ENCODE peak calls at places on chromosomes 6 and 20, in five cellular contexts. S is foreskin fibroblast, K is sigmoid colon, Y is fibroblast of villous mesenchyme, W is activated B cell treated with CpG ODN at 0.5 μM for 24 hours. T is an unnamed sample.

GRCh38 chr6:27478141-27478705 is 5.3 kb upstream of the ZNF184 start:
- DNase-seq in S (no peak), K (no peak), Y (peak), W (no peak), T (no peak)

GRCh38 chr20:31700747-31701146 is 21.9 kb downstream of the BCL2L1 start:
- DNase-seq in S (no peak), K (no peak), Y (no peak), W (no peak), T (no peak)

GRCh38 chr6:16409531-16410441 is 171.4 kb downstream of the GMPR start:
- DNase-seq in S (peak), K (peak), Y (peak), W (peak), T (peak)

GRCh38 chr6:149217466-149217888 is 100.0 kb upstream of the TAB2 start:
- DNase-seq in S (no peak), K (no peak), Y (no peak), W (no peak), T (no peak)

GRCh38 chr6:32085759-32086458 is 23.2 kb downstream of the TNXB start:
- DNase-seq in S (no peak), K (no peak), Y (no peak), W (no peak), T (no peak)

GRCh38 chr6:137700751-137701477 is 166.1 kb upstream of the TNFAIP3 start:
- DNase-seq in S (no peak), K (no peak), Y (peak), W (no peak), T (no peak)

GRCh38 chr6:157034433-157035230 is 257.5 kb downstream of the ARID1B start:
- DNase-seq in S (no peak), K (no peak), Y (peak), W (no peak), T (no peak)

GRCh38 chr6:45959534-45960195 is 56.0 kb downstream of the CLIC5 start:
- DNase-seq in S (no peak), K (no peak), Y (peak), W (no peak), T (no peak)

GRCh38 chr6:107800564-107801164 is 23.4 kb downstream of the SCML4 start:
- DNase-seq in S (no peak), K (no peak), Y (no peak), W (no peak), T (peak)

GRCh38 chr6:106101466-106101865 is 15.3 kb downstream of the PRDM1 start:
- DNase-seq in S (no peak), K (no peak), Y (no peak), W (no peak), T (no peak)

GRCh38 chr20:36644713-36645109 is 1.3 kb downstream of the SLA2 start:
- DNase-seq in S (no peak), K (no peak), Y (no peak), W (no peak), T (no peak)

GRCh38 chr6:38261626-38262025 is 378.1 kb downstream of the BTBD9 start:
- DNase-seq in S (no peak), K (no peak), Y (no peak), W (no peak), T (no peak)

GRCh38 chr6:135180458-135181332 is at the start of gene MYB:
- DNase-seq in S (peak), K (no peak), Y (peak), W (peak), T (peak)

GRCh38 chr20:32787168-32787567 is 25.0 kb downstream of the DNMT3B start:
- DNase-seq in S (no peak), K (no peak), Y (no peak), W (no peak), T (no peak)

GRCh38 chr6:140846518-140847277 is 1286.0 kb upstream of the GJE1 start:
- DNase-seq in S (peak), K (no peak), Y (peak), W (no peak), T (no peak)

GRCh38 chr6:17466707-17467106 is 73.3 kb downstream of the CAP2 start:
- DNase-seq in S (no peak), K (no peak), Y (no peak), W (no peak), T (no peak)

GRCh38 chr6:85462673-85463072 is 12.8 kb downstream of the NT5E start:
- DNase-seq in S (no peak), K (no peak), Y (no peak), W (no peak), T (no peak)

GRCh38 chr6:4107873-4108272 is 27.5 kb downstream of the ECI2 start:
- DNase-seq in S (no peak), K (no peak), Y (no peak), W (no peak), T (no peak)

GRCh38 chr6:167956983-167957492 is 40.4 kb upstream of the KIF25 start:
- DNase-seq in S (peak), K (no peak), Y (no peak), W (no peak), T (no peak)

GRCh38 chr6:67131827-67132226 is 1424.8 kb upstream of the EYS start:
- DNase-seq in S (no peak), K (no peak), Y (no peak), W (no peak), T (peak)

GRCh38 chr20:15100506-15101160 is 763.2 kb upstream of the FLRT3 start:
- DNase-seq in S (no peak), K (no peak), Y (no peak), W (no peak), T (no peak)

GRCh38 chr6:161109366-161109765 is 117.8 kb downstream of the MAP3K4 start:
- DNase-seq in S (no peak), K (no peak), Y (no peak), W (no peak), T (no peak)

GRCh38 chr20:49287555-49288249 is 9.8 kb upstream of the ZNFX1 start:
- DNase-seq in S (no peak), K (no peak), Y (peak), W (no peak), T (peak)

GRCh38 chr20:53220482-53221307 is 248.5 kb downstream of the TSHZ2 start:
- DNase-seq in S (no peak), K (no peak), Y (no peak), W (no peak), T (no peak)

GRCh38 chr6:77825204-77825603 is 172.4 kb downstream of the MEI4 start:
- DNase-seq in S (no peak), K (no peak), Y (no peak), W (no peak), T (no peak)

GRCh38 chr6:20028143-20028542 is 184.1 kb downstream of the MBOAT1 start:
- DNase-seq in S (no peak), K (no peak), Y (no peak), W (no peak), T (no peak)

GRCh38 chr6:18122128-18123093 is at the start of gene NHLRC1:
- DNase-seq in S (peak), K (peak), Y (peak), W (peak), T (peak)

GRCh38 chr6:106609699-106610098 is 19.6 kb downstream of the RTN4IP1 start:
- DNase-seq in S (no peak), K (no peak), Y (no peak), W (no peak), T (peak)

GRCh38 chr6:134822920-134823430 is 126.9 kb downstream of the ALDH8A1 start:
- DNase-seq in S (peak), K (no peak), Y (peak), W (no peak), T (peak)

GRCh38 chr20:50144362-50144761 is 9.2 kb downstream of the PEDS1 start:
- DNase-seq in S (peak), K (peak), Y (peak), W (no peak), T (no peak)

GRCh38 chr20:10646006-10646405 is 27.8 kb downstream of the JAG1 start:
- DNase-seq in S (no peak), K (no peak), Y (no peak), W (no peak), T (no peak)

GRCh38 chr20:61773081-61773631 is 292.5 kb downstream of the TAF4 start:
- DNase-seq in S (no peak), K (peak), Y (no peak), W (no peak), T (no peak)

GRCh38 chr20:54268941-54269340 is 61.1 kb downstream of the PFDN4 start:
- DNase-seq in S (no peak), K (no peak), Y (no peak), W (no peak), T (peak)

GRCh38 chr6:136517582-136517981 is 32.6 kb downstream of the MAP7 start:
- DNase-seq in S (no peak), K (no peak), Y (no peak), W (no peak), T (no peak)

GRCh38 chr6:108562503-108562993 is 1.8 kb downstream of the FOXO3 start:
- DNase-seq in S (peak), K (peak), Y (peak), W (no peak), T (peak)

GRCh38 chr20:31538327-31538726 is 24.1 kb downstream of the HM13 start:
- DNase-seq in S (no peak), K (no peak), Y (no peak), W (no peak), T (no peak)

GRCh38 chr6:127192911-127193503 is 73.7 kb upstream of the RNF146 start:
- DNase-seq in S (peak), K (no peak), Y (peak), W (no peak), T (no peak)

GRCh38 chr20:62547364-62547763 is 71.6 kb upstream of the GATA5 start:
- DNase-seq in S (no peak), K (no peak), Y (no peak), W (no peak), T (no peak)

GRCh38 chr6:47105469-47106188 is 63.5 kb upstream of the ADGRF1 start:
- DNase-seq in S (no peak), K (no peak), Y (no peak), W (no peak), T (peak)

DNA sequence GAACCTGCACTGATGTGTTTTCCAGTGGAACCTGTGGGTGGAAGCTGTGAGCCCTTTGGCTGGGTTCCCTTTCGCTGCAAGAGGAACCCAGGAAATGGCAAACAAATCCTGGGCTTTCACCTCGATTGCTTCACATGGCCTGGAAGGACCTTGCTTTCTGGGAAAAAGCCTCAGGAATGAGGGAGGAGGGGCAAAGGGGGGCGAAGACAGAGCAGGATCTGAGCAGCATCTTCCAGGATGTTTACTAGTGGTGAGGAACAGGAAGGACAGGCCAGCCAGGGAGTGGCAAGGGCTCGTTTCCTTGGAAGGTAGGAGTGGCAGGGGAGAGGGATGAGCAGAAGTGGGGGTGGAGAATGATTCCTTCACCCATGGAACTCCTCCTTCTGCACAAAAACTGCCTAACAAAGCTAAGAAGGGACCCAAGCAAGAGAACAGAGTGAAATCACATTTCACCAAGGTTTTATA is 5.9 kb downstream of the SLC2A10 start:
- DNase-seq in S (peak), K (peak), Y (peak), W (no peak), T (peak)
- TF ChIP-seq CTCF in S (no peak), K (no peak), Y (peak), W (no peak), T (peak)

GRCh38 chr6:155024628-155025027 is 29.5 kb downstream of the TIAM2 start:
- DNase-seq in S (no peak), K (no peak), Y (no peak), W (no peak), T (peak)
- TF ChIP-seq CTCF in S (no peak), K (no peak), Y (no peak), W (no peak), T (no peak)

GRCh38 chr6:130744601-130745382 is 82.4 kb upstream of the SMLR1 start:
- DNase-seq in S (peak), K (no peak), Y (no peak), W (no peak), T (no peak)

GRCh38 chr6:130752292-130752691 is 74.9 kb upstream of the SMLR1 start:
- DNase-seq in S (peak), K (no peak), Y (peak), W (no peak), T (no peak)

GRCh38 chr6:130754786-130755367 is 72.3 kb upstream of the SMLR1 start:
- DNase-seq in S (no peak), K (no peak), Y (no peak), W (no peak), T (no peak)

GRCh38 chr6:130749402-130749801 is 77.8 kb upstream of the SMLR1 start:
- DNase-seq in S (no peak), K (no peak), Y (no peak), W (no peak), T (peak)
- TF ChIP-seq CTCF in S (no peak), K (no peak), Y (no peak), W (no peak), T (peak)

GRCh38 chr6:30238178-30238795 is 25.1 kb upstream of the TRIM26 start:
- DNase-seq in S (no peak), K (no peak), Y (peak), W (no peak), T (peak)
- TF ChIP-seq CTCF in S (peak), K (no peak), Y (peak), W (no peak), T (peak)

DNA sequence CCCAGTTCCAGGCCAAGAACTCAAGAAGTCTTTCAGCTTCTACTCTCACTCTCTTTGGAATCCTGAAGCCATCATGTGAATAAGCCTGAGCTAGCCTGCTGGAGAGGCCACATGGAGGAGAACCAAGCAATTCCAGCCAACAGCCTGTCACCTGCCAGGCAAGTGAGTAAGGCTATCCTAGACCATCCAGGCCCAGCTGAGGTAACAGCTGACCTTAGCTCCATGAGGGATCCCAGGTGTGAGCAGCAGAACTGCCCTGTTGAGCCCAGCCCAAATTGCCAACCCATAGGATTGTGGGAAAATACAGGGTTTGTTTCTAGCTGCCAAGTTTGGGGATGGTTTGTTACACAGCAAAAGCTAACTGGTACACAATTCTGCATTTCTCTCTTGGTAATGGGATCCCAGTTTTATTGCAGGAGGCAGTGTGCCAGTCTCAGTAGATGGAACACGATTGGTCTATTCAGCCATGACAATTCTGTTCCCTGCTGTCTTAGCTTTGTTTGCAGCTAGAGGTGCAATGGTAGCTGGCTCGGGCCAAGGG is 5.5 kb downstream of the SRXN1 start:
- DNase-seq in S (no peak), K (no peak), Y (no peak), W (no peak), T (no peak)
- TF ChIP-seq CTCF in S (no peak), K (no peak), Y (no peak), W (no peak), T (no peak)

DNA sequence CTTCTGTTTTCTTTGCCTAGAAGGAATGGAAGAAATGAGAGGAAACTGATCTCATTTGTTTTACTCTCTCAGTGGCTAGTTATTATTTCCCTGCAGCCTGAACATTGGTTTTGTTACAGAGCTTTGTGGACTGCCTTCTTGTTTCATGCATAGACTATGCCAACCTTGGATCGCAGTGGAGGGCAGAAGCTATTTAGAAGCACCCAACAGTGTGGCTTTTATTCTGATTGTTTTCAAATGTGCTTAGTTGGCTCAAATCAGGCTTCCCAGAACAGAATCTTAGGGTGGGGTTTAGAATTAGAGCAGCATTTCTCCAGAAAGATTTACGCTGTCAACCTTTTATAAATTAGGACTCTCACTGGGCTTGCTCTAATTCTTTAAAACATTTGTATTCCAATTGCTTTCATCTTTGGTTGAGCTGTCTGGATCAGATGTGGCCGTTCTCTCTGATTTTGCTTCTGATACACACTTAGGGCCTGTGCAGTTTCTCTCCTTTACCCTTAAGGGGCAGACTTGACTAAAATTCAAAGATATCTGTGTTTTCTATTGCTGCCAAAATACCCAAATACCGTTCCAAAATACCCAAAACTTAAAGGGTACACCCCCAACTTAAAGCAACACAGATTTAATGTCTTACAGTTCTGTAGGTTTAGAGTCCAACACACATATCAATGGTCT is 210.3 kb downstream of the BCKDHB start:
- DNase-seq in S (peak), K (no peak), Y (no peak), W (no peak), T (no peak)
- TF ChIP-seq CTCF in S (peak), K (no peak), Y (peak), W (no peak), T (peak)

T was measured in endodermal cell.